ENCODE peak calls at places on chromosomes 11 and 22, in four cellular contexts. One of them, this sample, is unnamed.

GRCh38 chr11:57778318-57779037 is 16.9 kb downstream of the CTNND1 start:
- DNase-seq in skeletal muscle cell: peak
- DNase-seq in GM12891: no peak
- DNase-seq in NCI-H774: no peak
- DNase-seq in this sample: no peak

GRCh38 chr11:85525711-85526110 is 101.4 kb downstream of the DLG2 start:
- DNase-seq in skeletal muscle cell: no peak
- DNase-seq in NCI-H774: no peak
- DNase-seq in GM12891: no peak
- DNase-seq in this sample: no peak

GRCh38 chr11:47998733-47999359 is 18.5 kb downstream of the PTPRJ start:
- DNase-seq in GM12891: no peak
- DNase-seq in NCI-H774: no peak
- DNase-seq in skeletal muscle cell: no peak
- DNase-seq in this sample: no peak

GRCh38 chr11:124946735-124947141 is 7.3 kb upstream of the CCDC15 start:
- DNase-seq in NCI-H774: no peak
- DNase-seq in GM12891: no peak
- DNase-seq in skeletal muscle cell: no peak
- DNase-seq in this sample: no peak

GRCh38 chr11:62880231-62880802 is 379 bp upstream of the SLC3A2 start:
- DNase-seq in skeletal muscle cell: no peak
- DNase-seq in NCI-H774: no peak
- DNase-seq in GM12891: no peak
- DNase-seq in this sample: peak

GRCh38 chr11:109984634-109985289 is 108.4 kb upstream of the ZC3H12C start:
- DNase-seq in NCI-H774: no peak
- DNase-seq in skeletal muscle cell: no peak
- DNase-seq in GM12891: no peak
- DNase-seq in this sample: no peak

GRCh38 chr22:46969961-46970360 is 207.5 kb downstream of the TBC1D22A start:
- DNase-seq in NCI-H774: no peak
- DNase-seq in skeletal muscle cell: no peak
- DNase-seq in GM12891: no peak
- DNase-seq in this sample: no peak

GRCh38 chr11:117892651-117893050 is 16.2 kb upstream of the FXYD6 start:
- DNase-seq in skeletal muscle cell: no peak
- DNase-seq in NCI-H774: no peak
- DNase-seq in GM12891: no peak
- DNase-seq in this sample: no peak

GRCh38 chr11:82906236-82906635 is 4.7 kb downstream of the DDIAS start:
- DNase-seq in GM12891: no peak
- DNase-seq in skeletal muscle cell: no peak
- DNase-seq in NCI-H774: peak
- DNase-seq in this sample: no peak

GRCh38 chr11:116170526-116171120 is 602.2 kb downstream of the BUD13 start:
- DNase-seq in NCI-H774: no peak
- DNase-seq in skeletal muscle cell: no peak
- DNase-seq in GM12891: no peak
- DNase-seq in this sample: no peak

This sample was measured in ascending aorta.